ENCODE peak calls at places on chromosomes 16 and 17, in ten cellular contexts. One of them, this sample, is unnamed. For H3K4me1 and H3K36me3, the result is how much of the 10 kb centered on the place peaks cover.

GRCh38 chr17:42135664-42136653 is 13.4 kb downstream of the HSPB9 start:
- DNase-seq in A673: peak
- DNase-seq in mammary epithelial cell: peak
- DNase-seq in cardiac muscle cell: peak
- DNase-seq in mucosa of descending colon: peak
- DNase-seq in left ventricle myocardium inferior: peak
- DNase-seq in IMR-90: peak
- DNase-seq in esophagus muscularis mucosa: no peak
- DNase-seq in CD4-positive, alpha-beta memory T cell: no peak
- DNase-seq in Peyer's patch: peak
- DNase-seq in this sample: no peak

GRCh38 chr16:9091867-9092281 is 430 bp downstream of the HAPSTR1 start:
- DNase-seq in esophagus muscularis mucosa: no peak
- DNase-seq in Peyer's patch: peak
- DNase-seq in A673: peak
- DNase-seq in CD4-positive, alpha-beta memory T cell: peak
- DNase-seq in left ventricle myocardium inferior: peak
- DNase-seq in mammary epithelial cell: peak
- DNase-seq in cardiac muscle cell: peak
- DNase-seq in IMR-90: no peak
- DNase-seq in mucosa of descending colon: peak
- DNase-seq in this sample: peak

GRCh38 chr17:58679263-58680037 is 12.4 kb downstream of the TEX14 start:
- DNase-seq in esophagus muscularis mucosa: no peak
- DNase-seq in left ventricle myocardium inferior: no peak
- DNase-seq in mammary epithelial cell: peak
- DNase-seq in Peyer's patch: no peak
- DNase-seq in mucosa of descending colon: no peak
- DNase-seq in A673: peak
- DNase-seq in CD4-positive, alpha-beta memory T cell: no peak
- DNase-seq in IMR-90: peak
- DNase-seq in cardiac muscle cell: peak
- DNase-seq in this sample: no peak

GRCh38 chr17:80785477-80786178 is 206.0 kb upstream of the CHMP6 start:
- DNase-seq in mucosa of descending colon: no peak
- DNase-seq in A673: peak
- DNase-seq in mammary epithelial cell: no peak
- DNase-seq in IMR-90: no peak
- DNase-seq in CD4-positive, alpha-beta memory T cell: no peak
- DNase-seq in cardiac muscle cell: no peak
- DNase-seq in Peyer's patch: no peak
- DNase-seq in esophagus muscularis mucosa: no peak
- DNase-seq in left ventricle myocardium inferior: no peak
- DNase-seq in this sample: peak

GRCh38 chr17:77034677-77035424 is 105.9 kb upstream of the SEC14L1 start:
- DNase-seq in mammary epithelial cell: no peak
- DNase-seq in A673: no peak
- DNase-seq in mucosa of descending colon: no peak
- DNase-seq in left ventricle myocardium inferior: no peak
- DNase-seq in cardiac muscle cell: no peak
- DNase-seq in IMR-90: no peak
- DNase-seq in Peyer's patch: no peak
- DNase-seq in esophagus muscularis mucosa: no peak
- DNase-seq in CD4-positive, alpha-beta memory T cell: no peak
- DNase-seq in this sample: no peak

GRCh38 chr17:71870546-71870862 is 250.3 kb upstream of the SOX9 start:
- DNase-seq in left ventricle myocardium inferior: no peak
- DNase-seq in Peyer's patch: no peak
- DNase-seq in IMR-90: no peak
- DNase-seq in mucosa of descending colon: no peak
- DNase-seq in A673: peak
- DNase-seq in esophagus muscularis mucosa: no peak
- DNase-seq in CD4-positive, alpha-beta memory T cell: no peak
- DNase-seq in cardiac muscle cell: no peak
- DNase-seq in mammary epithelial cell: no peak
- DNase-seq in this sample: no peak

GRCh38 chr16:80719573-80719972 is 84.8 kb downstream of the CDYL2 start:
- DNase-seq in CD4-positive, alpha-beta memory T cell: peak
- DNase-seq in esophagus muscularis mucosa: no peak
- DNase-seq in left ventricle myocardium inferior: no peak
- DNase-seq in Peyer's patch: peak
- DNase-seq in IMR-90: no peak
- DNase-seq in mammary epithelial cell: no peak
- DNase-seq in cardiac muscle cell: no peak
- DNase-seq in A673: no peak
- DNase-seq in mucosa of descending colon: no peak
- DNase-seq in this sample: no peak

GRCh38 chr17:82424001-82424862 is 5.8 kb upstream of the OGFOD3 start:
- DNase-seq in mucosa of descending colon: no peak
- DNase-seq in esophagus muscularis mucosa: no peak
- DNase-seq in mammary epithelial cell: peak
- DNase-seq in left ventricle myocardium inferior: no peak
- DNase-seq in IMR-90: peak
- DNase-seq in CD4-positive, alpha-beta memory T cell: peak
- DNase-seq in cardiac muscle cell: peak
- DNase-seq in A673: peak
- DNase-seq in Peyer's patch: peak
- DNase-seq in this sample: peak

GRCh38 chr16:50400967-50401348 is 32.2 kb upstream of the BRD7 start:
- DNase-seq in A673: no peak
- DNase-seq in mucosa of descending colon: no peak
- DNase-seq in IMR-90: no peak
- DNase-seq in Peyer's patch: no peak
- DNase-seq in mammary epithelial cell: no peak
- DNase-seq in esophagus muscularis mucosa: peak
- DNase-seq in left ventricle myocardium inferior: no peak
- DNase-seq in cardiac muscle cell: no peak
- DNase-seq in CD4-positive, alpha-beta memory T cell: no peak
- DNase-seq in this sample: no peak

GRCh38 chr16:50402298-50402895 is 33.6 kb upstream of the BRD7 start:
- DNase-seq in IMR-90: no peak
- DNase-seq in left ventricle myocardium inferior: no peak
- DNase-seq in cardiac muscle cell: no peak
- DNase-seq in mucosa of descending colon: no peak
- DNase-seq in mammary epithelial cell: no peak
- DNase-seq in esophagus muscularis mucosa: peak
- DNase-seq in A673: no peak
- DNase-seq in Peyer's patch: no peak
- DNase-seq in CD4-positive, alpha-beta memory T cell: no peak
- DNase-seq in this sample: peak

GRCh38 chr16:50400312-50400966 is 31.7 kb upstream of the BRD7 start:
- DNase-seq in left ventricle myocardium inferior: no peak
- DNase-seq in IMR-90: no peak
- DNase-seq in Peyer's patch: no peak
- DNase-seq in mucosa of descending colon: no peak
- DNase-seq in mammary epithelial cell: no peak
- DNase-seq in esophagus muscularis mucosa: peak
- DNase-seq in cardiac muscle cell: no peak
- DNase-seq in CD4-positive, alpha-beta memory T cell: no peak
- DNase-seq in A673: no peak
- DNase-seq in this sample: peak

GRCh38 chr16:50401355-50401754 is 32.6 kb upstream of the BRD7 start:
- DNase-seq in CD4-positive, alpha-beta memory T cell: no peak
- DNase-seq in mucosa of descending colon: no peak
- DNase-seq in Peyer's patch: no peak
- DNase-seq in mammary epithelial cell: no peak
- DNase-seq in esophagus muscularis mucosa: peak
- DNase-seq in left ventricle myocardium inferior: no peak
- DNase-seq in A673: no peak
- DNase-seq in cardiac muscle cell: no peak
- DNase-seq in IMR-90: no peak
- DNase-seq in this sample: no peak

DNA sequence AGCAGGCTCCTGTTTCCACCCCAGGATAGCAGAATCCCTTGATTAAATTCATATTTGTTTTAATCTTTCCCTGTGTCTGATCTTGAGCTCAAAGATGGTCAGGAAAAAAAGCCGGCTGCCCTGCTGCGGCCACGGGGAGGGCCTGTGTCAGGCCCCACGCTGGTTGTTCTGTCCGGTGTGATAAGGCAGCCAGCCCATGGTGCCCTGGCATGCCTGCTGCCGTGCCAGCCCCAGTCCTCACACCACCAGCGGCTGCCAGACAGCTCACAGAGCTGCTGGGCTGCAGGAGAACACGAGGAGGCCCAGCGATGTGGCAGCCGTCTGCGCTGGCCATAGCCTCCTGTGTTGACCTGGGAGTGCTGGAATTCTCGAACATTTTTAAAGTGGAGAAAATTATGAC is 34.7 kb upstream of the BRD7 start:
- DNase-seq in CD4-positive, alpha-beta memory T cell: no peak
- DNase-seq in cardiac muscle cell: no peak
- DNase-seq in mammary epithelial cell: no peak
- DNase-seq in Peyer's patch: no peak
- DNase-seq in esophagus muscularis mucosa: peak
- DNase-seq in IMR-90: no peak
- DNase-seq in A673: no peak
- DNase-seq in mucosa of descending colon: no peak
- DNase-seq in left ventricle myocardium inferior: peak
- DNase-seq in this sample: no peak
- H3K4me1 ChIP-seq in CD4-positive, alpha-beta memory T cell: under half
- H3K4me1 ChIP-seq in cardiac muscle cell: under half
- H3K4me1 ChIP-seq in mammary epithelial cell: under half
- H3K4me1 ChIP-seq in Peyer's patch: under half
- H3K4me1 ChIP-seq in esophagus muscularis mucosa: under half
- H3K4me1 ChIP-seq in IMR-90: under half
- H3K4me1 ChIP-seq in A673: under half
- H3K4me1 ChIP-seq in mucosa of descending colon: under half
- H3K4me1 ChIP-seq in left ventricle myocardium inferior: under half
- H3K4me1 ChIP-seq in this sample: under half

DNA sequence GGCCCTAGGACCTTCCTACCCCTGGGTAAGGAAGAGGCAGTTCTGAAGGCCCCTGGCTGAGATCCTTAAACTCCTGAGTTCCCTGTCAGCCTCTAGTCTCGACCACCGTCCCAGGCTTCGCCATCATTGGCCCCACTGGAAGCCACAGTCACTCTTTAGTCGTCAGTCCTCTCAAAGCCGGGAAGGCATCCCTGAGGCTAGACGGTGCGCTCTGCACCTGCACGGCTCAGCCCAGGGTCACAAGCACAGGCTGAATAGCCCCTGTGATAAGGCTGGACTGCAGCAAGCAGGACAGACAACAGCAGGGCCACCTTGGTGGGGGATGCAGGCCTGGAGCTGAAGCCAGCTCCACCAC is 3.3 kb upstream of the HEXIM1 start:
- DNase-seq in CD4-positive, alpha-beta memory T cell: no peak
- DNase-seq in mucosa of descending colon: no peak
- DNase-seq in left ventricle myocardium inferior: peak
- DNase-seq in Peyer's patch: no peak
- DNase-seq in cardiac muscle cell: no peak
- DNase-seq in esophagus muscularis mucosa: no peak
- DNase-seq in IMR-90: no peak
- DNase-seq in A673: no peak
- DNase-seq in mammary epithelial cell: no peak
- DNase-seq in this sample: no peak
- H3K4me3 ChIP-seq in CD4-positive, alpha-beta memory T cell: no peak
- H3K4me3 ChIP-seq in mucosa of descending colon: no peak
- H3K4me3 ChIP-seq in left ventricle myocardium inferior: peak
- H3K4me3 ChIP-seq in Peyer's patch: no peak
- H3K4me3 ChIP-seq in cardiac muscle cell: no peak
- H3K4me3 ChIP-seq in esophagus muscularis mucosa: peak
- H3K4me3 ChIP-seq in IMR-90: no peak
- H3K4me3 ChIP-seq in A673: no peak
- H3K4me3 ChIP-seq in mammary epithelial cell: peak
- H3K4me3 ChIP-seq in this sample: peak

GRCh38 chr16:89994389-89994720 is 24.9 kb downstream of the DBNDD1 start:
- DNase-seq in IMR-90: no peak
- DNase-seq in A673: no peak
- DNase-seq in left ventricle myocardium inferior: no peak
- DNase-seq in CD4-positive, alpha-beta memory T cell: no peak
- DNase-seq in Peyer's patch: no peak
- DNase-seq in esophagus muscularis mucosa: no peak
- DNase-seq in mammary epithelial cell: no peak
- DNase-seq in cardiac muscle cell: no peak
- DNase-seq in mucosa of descending colon: no peak
- DNase-seq in this sample: no peak

GRCh38 chr16:89996178-89996489 is 23.1 kb downstream of the DBNDD1 start:
- DNase-seq in mucosa of descending colon: no peak
- DNase-seq in IMR-90: no peak
- DNase-seq in Peyer's patch: no peak
- DNase-seq in left ventricle myocardium inferior: no peak
- DNase-seq in cardiac muscle cell: no peak
- DNase-seq in mammary epithelial cell: no peak
- DNase-seq in A673: no peak
- DNase-seq in esophagus muscularis mucosa: no peak
- DNase-seq in CD4-positive, alpha-beta memory T cell: no peak
- DNase-seq in this sample: no peak

GRCh38 chr16:89993377-89993776 is 25.9 kb downstream of the DBNDD1 start:
- DNase-seq in A673: no peak
- DNase-seq in IMR-90: no peak
- DNase-seq in cardiac muscle cell: no peak
- DNase-seq in esophagus muscularis mucosa: no peak
- DNase-seq in left ventricle myocardium inferior: no peak
- DNase-seq in mucosa of descending colon: no peak
- DNase-seq in CD4-positive, alpha-beta memory T cell: no peak
- DNase-seq in mammary epithelial cell: no peak
- DNase-seq in Peyer's patch: no peak
- DNase-seq in this sample: no peak

GRCh38 chr16:89990799-89991198 is 28.5 kb downstream of the DBNDD1 start:
- DNase-seq in IMR-90: no peak
- DNase-seq in esophagus muscularis mucosa: no peak
- DNase-seq in A673: no peak
- DNase-seq in left ventricle myocardium inferior: no peak
- DNase-seq in mucosa of descending colon: no peak
- DNase-seq in Peyer's patch: no peak
- DNase-seq in CD4-positive, alpha-beta memory T cell: no peak
- DNase-seq in mammary epithelial cell: no peak
- DNase-seq in cardiac muscle cell: no peak
- DNase-seq in this sample: no peak

GRCh38 chr16:89993971-89994370 is 25.3 kb downstream of the DBNDD1 start:
- DNase-seq in A673: peak
- DNase-seq in IMR-90: no peak
- DNase-seq in mucosa of descending colon: no peak
- DNase-seq in left ventricle myocardium inferior: no peak
- DNase-seq in CD4-positive, alpha-beta memory T cell: no peak
- DNase-seq in esophagus muscularis mucosa: no peak
- DNase-seq in Peyer's patch: no peak
- DNase-seq in cardiac muscle cell: no peak
- DNase-seq in mammary epithelial cell: no peak
- DNase-seq in this sample: no peak
- H3K36me3 ChIP-seq in A673: under half
- H3K36me3 ChIP-seq in IMR-90: under half
- H3K36me3 ChIP-seq in mucosa of descending colon: under half
- H3K36me3 ChIP-seq in left ventricle myocardium inferior: half or more
- H3K36me3 ChIP-seq in CD4-positive, alpha-beta memory T cell: under half
- H3K36me3 ChIP-seq in esophagus muscularis mucosa: half or more
- H3K36me3 ChIP-seq in Peyer's patch: under half
- H3K36me3 ChIP-seq in cardiac muscle cell: under half
- H3K36me3 ChIP-seq in mammary epithelial cell: under half
- H3K36me3 ChIP-seq in this sample: under half

GRCh38 chr16:53093162-53093744 is 38.5 kb downstream of the CHD9 start:
- DNase-seq in CD4-positive, alpha-beta memory T cell: no peak
- DNase-seq in IMR-90: no peak
- DNase-seq in left ventricle myocardium inferior: no peak
- DNase-seq in cardiac muscle cell: no peak
- DNase-seq in mucosa of descending colon: no peak
- DNase-seq in esophagus muscularis mucosa: no peak
- DNase-seq in A673: peak
- DNase-seq in Peyer's patch: no peak
- DNase-seq in mammary epithelial cell: no peak
- DNase-seq in this sample: no peak

GRCh38 chr16:53090591-53091507 is 36.1 kb downstream of the CHD9 start:
- DNase-seq in left ventricle myocardium inferior: peak
- DNase-seq in Peyer's patch: peak
- DNase-seq in CD4-positive, alpha-beta memory T cell: no peak
- DNase-seq in A673: peak
- DNase-seq in esophagus muscularis mucosa: peak
- DNase-seq in mucosa of descending colon: peak
- DNase-seq in mammary epithelial cell: peak
- DNase-seq in cardiac muscle cell: peak
- DNase-seq in IMR-90: peak
- DNase-seq in this sample: no peak

GRCh38 chr16:53091508-53092211 is 36.9 kb downstream of the CHD9 start:
- DNase-seq in left ventricle myocardium inferior: peak
- DNase-seq in cardiac muscle cell: peak
- DNase-seq in mammary epithelial cell: peak
- DNase-seq in mucosa of descending colon: peak
- DNase-seq in IMR-90: peak
- DNase-seq in Peyer's patch: peak
- DNase-seq in A673: peak
- DNase-seq in CD4-positive, alpha-beta memory T cell: no peak
- DNase-seq in esophagus muscularis mucosa: no peak
- DNase-seq in this sample: no peak

GRCh38 chr16:53089434-53090270 is 34.9 kb downstream of the CHD9 start:
- DNase-seq in mammary epithelial cell: no peak
- DNase-seq in IMR-90: no peak
- DNase-seq in esophagus muscularis mucosa: no peak
- DNase-seq in cardiac muscle cell: peak
- DNase-seq in mucosa of descending colon: no peak
- DNase-seq in left ventricle myocardium inferior: no peak
- DNase-seq in Peyer's patch: no peak
- DNase-seq in A673: peak
- DNase-seq in CD4-positive, alpha-beta memory T cell: no peak
- DNase-seq in this sample: no peak

DNA sequence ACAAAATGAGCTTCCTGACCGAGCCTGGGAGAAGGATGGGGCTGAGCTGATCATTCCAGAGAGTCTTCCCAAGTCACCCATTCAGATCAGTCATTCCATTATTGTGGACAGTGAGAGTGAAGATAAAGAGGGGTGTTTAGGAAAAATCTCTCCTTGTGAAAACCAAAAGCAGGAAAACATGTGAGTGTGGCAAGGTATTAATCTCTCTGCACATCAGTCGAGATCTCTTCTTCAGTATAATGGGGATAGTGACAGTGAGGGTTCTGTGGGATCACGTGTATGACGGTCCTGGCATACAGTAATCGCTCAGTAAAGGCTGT is 35.4 kb downstream of the CHD9 start:
- DNase-seq in cardiac muscle cell: no peak
- DNase-seq in Peyer's patch: no peak
- DNase-seq in IMR-90: no peak
- DNase-seq in CD4-positive, alpha-beta memory T cell: no peak
- DNase-seq in A673: no peak
- DNase-seq in left ventricle myocardium inferior: no peak
- DNase-seq in mucosa of descending colon: no peak
- DNase-seq in esophagus muscularis mucosa: no peak
- DNase-seq in mammary epithelial cell: no peak
- DNase-seq in this sample: no peak
- H3K4me1 ChIP-seq in cardiac muscle cell: under half
- H3K4me1 ChIP-seq in Peyer's patch: under half
- H3K4me1 ChIP-seq in IMR-90: under half
- H3K4me1 ChIP-seq in CD4-positive, alpha-beta memory T cell: under half
- H3K4me1 ChIP-seq in A673: half or more
- H3K4me1 ChIP-seq in left ventricle myocardium inferior: half or more
- H3K4me1 ChIP-seq in mucosa of descending colon: half or more
- H3K4me1 ChIP-seq in esophagus muscularis mucosa: half or more
- H3K4me1 ChIP-seq in mammary epithelial cell: under half
- H3K4me1 ChIP-seq in this sample: under half

This sample was measured in CD8-positive, alpha-beta T cell.